ENCODE peak calls at places on chromosomes 2 and 18, in ten cellular contexts. R is neural crest cell; N is osteocyte; P is esophagus muscularis mucosa; T is CD4-positive, alpha-beta T cell; F is heart left ventricle; H is HCT116; Z is HFF-Myc; J is activated CD8-positive, alpha-beta T cell treated with anti-CD3 and anti-CD28 coated beads for 36 hours; A is fibroblast of the aortic adventitia. X is an unnamed sample.

GRCh38 chr18:67628674-67629073 is 112.2 kb upstream of the DSEL start:
- DNase-seq in R (no peak), N (no peak), P (no peak), T (no peak), F (no peak), H (no peak), Z (no peak), J (no peak), A (no peak), X (no peak)

GRCh38 chr2:65071499-65072180 is 15.4 kb downstream of the CEP68 start:
- DNase-seq in R (no peak), N (no peak), P (no peak), T (no peak), F (peak; percentile 74), H (no peak), Z (no peak), J (no peak), A (no peak), X (no peak)

GRCh38 chr2:12824771-12825363 is 108.1 kb downstream of the TRIB2 start:
- DNase-seq in R (no peak), N (no peak), P (peak; percentile 95), T (no peak), F (peak; percentile 74), H (no peak), Z (no peak), J (no peak), A (peak; percentile 88), X (no peak)

GRCh38 chr18:10705786-10706185 is 180.0 kb downstream of the NAPG start:
- DNase-seq in R (no peak), N (no peak), P (peak; percentile 60), T (no peak), F (no peak), H (no peak), Z (no peak), J (no peak), A (no peak), X (no peak)

GRCh38 chr2:161008311-161008710 is 151.9 kb upstream of the TANK start:
- DNase-seq in R (no peak), N (no peak), P (no peak), T (no peak), F (no peak), H (no peak), Z (no peak), J (no peak), A (no peak), X (no peak)

GRCh38 chr2:233807966-233808892 is 30.1 kb downstream of the MROH2A start:
- DNase-seq in R (no peak), N (no peak), P (no peak), T (no peak), F (no peak), H (no peak), Z (no peak), J (no peak), A (no peak), X (no peak)

GRCh38 chr2:190069936-190070696 is 7.6 kb upstream of the MSTN start:
- DNase-seq in R (peak; percentile 23), N (no peak), P (no peak), T (no peak), F (no peak), H (peak; percentile 71), Z (peak; percentile 40), J (peak; percentile 47), A (peak; percentile 87), X (peak; percentile 24)

GRCh38 chr18:2410688-2411087 is 160.6 kb downstream of the METTL4 start:
- DNase-seq in R (no peak), N (no peak), P (no peak), T (no peak), F (no peak), H (peak; percentile 22), Z (no peak), J (no peak), A (peak; percentile 33), X (no peak)

GRCh38 chr18:54329787-54330186 is 27.9 kb downstream of the STARD6 start:
- DNase-seq in R (no peak), N (no peak), P (no peak), T (no peak), F (no peak), H (no peak), Z (no peak), J (no peak), A (no peak), X (no peak)

GRCh38 chr18:54327818-54328217 is 29.8 kb downstream of the STARD6 start:
- DNase-seq in R (no peak), N (no peak), P (no peak), T (no peak), F (no peak), H (no peak), Z (no peak), J (no peak), A (no peak), X (no peak)

GRCh38 chr18:54335638-54336173 is 22.0 kb downstream of the STARD6 start:
- DNase-seq in R (no peak), N (no peak), P (no peak), T (no peak), F (no peak), H (no peak), Z (no peak), J (no peak), A (no peak), X (no peak)

GRCh38 chr18:54330768-54331548 is 26.7 kb downstream of the STARD6 start:
- DNase-seq in R (no peak), N (no peak), P (no peak), T (no peak), F (no peak), H (no peak), Z (no peak), J (no peak), A (no peak), X (no peak)
- TF ChIP-seq CTCF in R (no peak), N (peak; percentile 40), P (no peak), T (no peak), F (peak; percentile 16), H (peak; percentile 18), Z (no peak), J (no peak), A (no peak), X (no peak)

GRCh38 chr2:149720615-149721014 is 133.0 kb upstream of the MMADHC start:
- DNase-seq in R (no peak), N (no peak), P (no peak), T (no peak), F (no peak), H (no peak), Z (no peak), J (no peak), A (no peak), X (no peak)

GRCh38 chr2:149715894-149716293 is 128.3 kb upstream of the MMADHC start:
- DNase-seq in R (no peak), N (no peak), P (no peak), T (no peak), F (no peak), H (no peak), Z (no peak), J (no peak), A (no peak), X (no peak)

GRCh38 chr2:149716687-149717086 is 129.1 kb upstream of the MMADHC start:
- DNase-seq in R (no peak), N (no peak), P (no peak), T (no peak), F (no peak), H (no peak), Z (no peak), J (no peak), A (no peak), X (no peak)

GRCh38 chr2:149719695-149720094 is 132.1 kb upstream of the MMADHC start:
- DNase-seq in R (no peak), N (no peak), P (no peak), T (no peak), F (no peak), H (no peak), Z (no peak), J (no peak), A (no peak), X (no peak)

GRCh38 chr2:149715005-149715592 is 127.5 kb upstream of the MMADHC start:
- DNase-seq in R (no peak), N (no peak), P (no peak), T (no peak), F (no peak), H (peak; percentile 35), Z (peak; percentile 56), J (no peak), A (peak; percentile 73), X (no peak)
- TF ChIP-seq CTCF in R (peak; percentile 67), N (peak; percentile 73), P (no peak), T (no peak), F (peak; percentile 38), H (peak; percentile 75), Z (peak; percentile 76), J (no peak), A (peak; percentile 84), X (peak; percentile 24)

GRCh38 chr2:95052804-95053535 is 27.5 kb downstream of the MAL start:
- DNase-seq in R (no peak), N (no peak), P (no peak), T (no peak), F (no peak), H (no peak), Z (no peak), J (no peak), A (no peak), X (no peak)

GRCh38 chr2:95056044-95056443 is 30.5 kb downstream of the MAL start:
- DNase-seq in R (no peak), N (no peak), P (no peak), T (no peak), F (no peak), H (no peak), Z (no peak), J (no peak), A (no peak), X (no peak)

GRCh38 chr2:95053543-95053942 is 28.0 kb downstream of the MAL start:
- DNase-seq in R (no peak), N (no peak), P (no peak), T (no peak), F (no peak), H (no peak), Z (no peak), J (peak; percentile 59), A (no peak), X (no peak)

GRCh38 chr2:95052301-95052700 is 26.8 kb downstream of the MAL start:
- DNase-seq in R (no peak), N (no peak), P (no peak), T (no peak), F (no peak), H (no peak), Z (no peak), J (no peak), A (no peak), X (no peak)

DNA sequence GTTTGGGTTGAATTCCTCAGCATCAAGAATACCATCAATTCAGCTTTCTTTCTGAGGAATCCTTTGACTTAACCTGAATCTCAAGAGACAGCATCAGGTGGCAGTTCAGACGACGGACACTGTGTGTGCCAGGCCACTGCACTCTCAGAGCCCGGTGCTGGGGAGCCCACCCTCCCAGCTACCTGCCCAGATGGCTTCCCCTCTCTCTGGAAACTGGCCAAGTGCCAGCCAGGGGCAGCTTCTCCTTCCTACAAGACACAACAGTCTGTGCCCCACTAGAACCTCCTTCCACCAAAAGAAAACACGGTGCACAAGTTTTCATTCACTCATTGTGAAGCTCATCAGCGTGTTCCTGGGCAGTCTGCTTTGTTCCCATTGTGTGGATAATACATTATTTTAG is 28.5 kb downstream of the MAL start:
- DNase-seq in R (no peak), N (no peak), P (no peak), T (no peak), F (no peak), H (no peak), Z (no peak), J (no peak), A (no peak), X (no peak)
- TF ChIP-seq CTCF in R (no peak), N (no peak), P (no peak), T (no peak), F (no peak), H (no peak), Z (no peak), J (no peak), A (no peak), X (no peak)

GRCh38 chr2:99621106-99621505 is 131.3 kb upstream of the REV1 start:
- DNase-seq in R (no peak), N (no peak), P (no peak), T (no peak), F (no peak), H (no peak), Z (no peak), J (no peak), A (no peak), X (no peak)
- TF ChIP-seq CTCF in R (no peak), N (no peak), P (no peak), T (no peak), F (no peak), H (no peak), Z (no peak), J (no peak), A (no peak), X (no peak)

X was measured in GM10248.